ENCODE peak calls at places on chromosomes 2 and 18, in ten cellular contexts. J is HCT116; Z is stimulated activated CD8-positive, alpha-beta memory T cell treated with anti-CD3 and anti-CD28 coated beads, Interleukin-4, amount 100 ng/mL, for 48 hours; V is bronchial epithelial cell; O is activated naive CD8-positive, alpha-beta T cell treated with anti-CD3 and anti-CD28 coated beads, Interleukin-2, amount 10 ng/mL, durations not matched to agents 7 days and 5 days; P is mammary epithelial cell; D is WERI-Rb-1; A is NCI-H460; X is NCI-H2171; H is heart left ventricle. M is an unnamed sample.

GRCh38 chr2:227407601-227408089 is 19.9 kb upstream of the SCYGR1 start:
- DNase-seq in O (no peak), V (no peak), P (peak; percentile 27), J (no peak), H (peak; percentile 76), A (peak; percentile 93), X (no peak), Z (no peak), D (peak; percentile 78), M (peak; percentile 67)

GRCh38 chr2:224946911-224947310 is 95.4 kb downstream of the DOCK10 start:
- DNase-seq in A (no peak), D (no peak), O (no peak), X (no peak), Z (no peak), J (no peak), P (peak; percentile 43), H (no peak), V (peak; percentile 66), M (no peak)

GRCh38 chr18:980586-980985 is 75.9 kb downstream of the ADCYAP1 start:
- DNase-seq in D (no peak), J (no peak), Z (no peak), X (no peak), P (no peak), O (no peak), H (no peak), V (no peak), A (no peak), M (no peak)

GRCh38 chr18:60892441-60892840 is 440.8 kb upstream of the CDH20 start:
- DNase-seq in J (no peak), H (no peak), Z (no peak), O (no peak), D (no peak), P (peak; percentile 74), X (no peak), A (no peak), V (peak; percentile 79), M (no peak)

GRCh38 chr2:176763871-176764404 is 448.7 kb upstream of the HNRNPA3 start:
- DNase-seq in Z (no peak), X (no peak), H (no peak), O (no peak), V (peak; percentile 4), P (no peak), D (peak; percentile 42), J (no peak), A (no peak), M (no peak)

GRCh38 chr2:201203916-201204654 is 21.1 kb downstream of the CASP10 start:
- DNase-seq in J (no peak), X (no peak), A (no peak), P (no peak), V (no peak), O (no peak), H (peak; percentile 42), Z (no peak), D (no peak), M (no peak)

GRCh38 chr2:147860009-147860408 is 15.2 kb downstream of the ACVR2A start:
- DNase-seq in A (no peak), P (no peak), O (no peak), Z (no peak), X (peak; percentile 92), D (peak; percentile 60), J (no peak), H (no peak), V (no peak), M (no peak)

GRCh38 chr2:210496512-210496911 is 20.0 kb upstream of the LANCL1 start:
- DNase-seq in D (no peak), V (no peak), H (no peak), X (no peak), J (no peak), A (no peak), P (no peak), O (no peak), Z (no peak), M (no peak)

GRCh38 chr2:65557616-65558573 is 125.5 kb upstream of the SPRED2 start:
- DNase-seq in A (no peak), H (no peak), V (no peak), J (no peak), P (no peak), X (no peak), Z (no peak), O (no peak), D (peak; percentile 22), M (no peak)

GRCh38 chr2:203648273-203648672 is 58.2 kb upstream of the CD28 start:
- DNase-seq in A (peak; percentile 80), X (no peak), P (no peak), O (no peak), V (peak; percentile 47), Z (no peak), H (no peak), J (no peak), D (no peak), M (no peak)

GRCh38 chr2:240123821-240124650 is 12.1 kb downstream of the COPS9 start:
- DNase-seq in V (no peak), O (peak; percentile 15), J (no peak), H (no peak), A (no peak), Z (peak; percentile 20), P (no peak), D (no peak), X (no peak), M (no peak)

GRCh38 chr2:215002500-215002899 is 135.9 kb downstream of the ABCA12 start:
- DNase-seq in J (peak; percentile 31), P (no peak), A (peak; percentile 43), V (peak; percentile 37), O (no peak), D (peak; percentile 44), H (no peak), X (no peak), Z (no peak), M (peak; percentile 6)

GRCh38 chr2:70534183-70534836 is 19.3 kb downstream of the TGFA start:
- DNase-seq in O (no peak), Z (no peak), A (no peak), D (no peak), X (no peak), V (no peak), P (no peak), H (no peak), J (no peak), M (no peak)

GRCh38 chr2:156602552-156602933 is 166.4 kb downstream of the GPD2 start:
- DNase-seq in A (no peak), D (no peak), P (no peak), V (no peak), H (no peak), X (no peak), O (no peak), Z (no peak), J (no peak), M (no peak)

GRCh38 chr2:85999131-85999831 is 106.4 kb downstream of the POLR1A start:
- DNase-seq in D (no peak), J (no peak), A (no peak), X (no peak), H (no peak), P (no peak), O (peak; percentile 58), V (peak; percentile 39), Z (peak; percentile 55), M (no peak)

M was measured in NCI-H446 treated with DMSO at 0.1 percent for 48 hours.